ENCODE peak calls at places on chromosome 18, in eight cellular contexts. V is right lobe of liver, U is heart right ventricle, G is GM12864, O is B cell, P is fibroblast of lung, H is upper lobe of left lung, C is mesothelial cell of epicardium. L is an unnamed sample.

GRCh38 chr18:23462876-23463275 is 9.8 kb downstream of the RIOK3 start:
- DNase-seq in V (no peak), U (no peak), G (no peak), O (no peak), P (no peak), H (no peak), C (no peak), L (no peak)

GRCh38 chr18:59454909-59455727 is 96.1 kb upstream of the LMAN1 start:
- DNase-seq in V (no peak), U (peak; percentile 52), G (no peak), O (no peak), P (no peak), H (no peak), C (no peak), L (no peak)

GRCh38 chr18:34528177-34528576 is 181.9 kb upstream of the DTNA start:
- DNase-seq in V (no peak), U (no peak), G (no peak), O (no peak), P (no peak), H (no peak), C (no peak), L (no peak)

GRCh38 chr18:43422483-43422882 is 145.2 kb upstream of the SYT4 start:
- DNase-seq in V (no peak), U (no peak), G (no peak), O (no peak), P (peak; percentile 3), H (no peak), C (no peak), L (no peak)

GRCh38 chr18:22167471-22168151 is 1.8 kb upstream of the GATA6 start:
- DNase-seq in V (peak; percentile 77), U (peak; percentile 32), G (no peak), O (no peak), P (peak; percentile 51), H (peak; percentile 77), C (no peak), L (no peak)

GRCh38 chr18:43442571-43442970 is 165.3 kb upstream of the SYT4 start:
- DNase-seq in V (no peak), U (no peak), G (no peak), O (no peak), P (no peak), H (no peak), C (no peak), L (no peak)

GRCh38 chr18:5303636-5304035 is 8.1 kb upstream of the ZBTB14 start:
- DNase-seq in V (no peak), U (no peak), G (no peak), O (no peak), P (no peak), H (no peak), C (no peak), L (no peak)

GRCh38 chr18:54210463-54210862 is 14.0 kb downstream of the MBD2 start:
- DNase-seq in V (no peak), U (no peak), G (no peak), O (no peak), P (no peak), H (no peak), C (no peak), L (no peak)

GRCh38 chr18:10089881-10090280 is 176.1 kb downstream of the VAPA start:
- DNase-seq in V (no peak), U (no peak), G (no peak), O (no peak), P (no peak), H (no peak), C (no peak), L (no peak)

GRCh38 chr18:23710068-23710527 is 20.8 kb downstream of the LAMA3 start:
- DNase-seq in V (no peak), U (no peak), G (no peak), O (no peak), P (peak; percentile 98), H (peak; percentile 42), C (no peak), L (no peak)

GRCh38 chr18:26089247-26090129 is 925 bp downstream of the SS18 start:
- DNase-seq in V (no peak), U (no peak), G (peak; percentile 16), O (no peak), P (peak; percentile 48), H (no peak), C (no peak), L (no peak)

GRCh38 chr18:53567935-53568574 is 656.4 kb downstream of the MBD2 start:
- DNase-seq in V (no peak), U (no peak), G (peak; percentile 2), O (peak; percentile 39), P (peak; percentile 16), H (no peak), C (no peak), L (peak; percentile 45)

GRCh38 chr18:41389936-41390667 is 564.9 kb upstream of the PIK3C3 start:
- DNase-seq in V (no peak), U (no peak), G (no peak), O (no peak), P (no peak), H (no peak), C (no peak), L (no peak)

GRCh38 chr18:5717241-5717640 is 173.4 kb upstream of the EPB41L3 start:
- DNase-seq in V (no peak), U (no peak), G (no peak), O (no peak), P (no peak), H (no peak), C (no peak), L (no peak)

GRCh38 chr18:361100-361732 is 93.4 kb upstream of the THOC1 start:
- DNase-seq in V (no peak), U (no peak), G (no peak), O (no peak), P (no peak), H (no peak), C (no peak), L (no peak)

GRCh38 chr18:36711014-36711725 is 117.6 kb downstream of the TPGS2 start:
- DNase-seq in V (no peak), U (no peak), G (no peak), O (no peak), P (no peak), H (no peak), C (no peak), L (no peak)

GRCh38 chr18:58391932-58392331 is 237.0 kb downstream of the ALPK2 start:
- DNase-seq in V (no peak), U (no peak), G (no peak), O (no peak), P (no peak), H (no peak), C (no peak), L (no peak)
- TF ChIP-seq CTCF in V (no peak), U (no peak), G (no peak), O (no peak), P (no peak), H (no peak), C (no peak), L (no peak)

DNA sequence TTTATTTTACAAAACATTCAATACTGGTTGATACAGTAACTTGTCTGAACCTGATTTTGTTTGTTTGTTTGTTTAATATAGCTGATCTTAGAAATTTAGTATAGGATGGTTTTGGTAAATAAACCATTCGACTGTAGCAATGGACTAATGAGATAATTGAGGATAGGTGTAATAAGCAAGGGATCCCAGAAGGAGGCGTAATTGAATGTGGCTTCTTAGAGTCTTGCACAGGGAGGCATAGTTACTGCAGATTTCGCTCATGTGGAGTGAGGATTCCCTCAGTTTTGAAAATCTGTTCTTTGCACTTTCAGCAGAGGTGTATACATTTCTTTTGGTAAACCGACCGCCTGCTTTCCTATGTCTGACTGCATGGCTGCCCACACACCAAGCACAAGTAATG is 709.6 kb downstream of the SOCS6 start:
- DNase-seq in V (no peak), U (no peak), G (no peak), O (no peak), P (no peak), H (no peak), C (no peak), L (no peak)
- TF ChIP-seq CTCF in V (no peak), U (no peak), G (no peak), O (no peak), P (no peak), H (no peak), C (no peak), L (no peak)

DNA sequence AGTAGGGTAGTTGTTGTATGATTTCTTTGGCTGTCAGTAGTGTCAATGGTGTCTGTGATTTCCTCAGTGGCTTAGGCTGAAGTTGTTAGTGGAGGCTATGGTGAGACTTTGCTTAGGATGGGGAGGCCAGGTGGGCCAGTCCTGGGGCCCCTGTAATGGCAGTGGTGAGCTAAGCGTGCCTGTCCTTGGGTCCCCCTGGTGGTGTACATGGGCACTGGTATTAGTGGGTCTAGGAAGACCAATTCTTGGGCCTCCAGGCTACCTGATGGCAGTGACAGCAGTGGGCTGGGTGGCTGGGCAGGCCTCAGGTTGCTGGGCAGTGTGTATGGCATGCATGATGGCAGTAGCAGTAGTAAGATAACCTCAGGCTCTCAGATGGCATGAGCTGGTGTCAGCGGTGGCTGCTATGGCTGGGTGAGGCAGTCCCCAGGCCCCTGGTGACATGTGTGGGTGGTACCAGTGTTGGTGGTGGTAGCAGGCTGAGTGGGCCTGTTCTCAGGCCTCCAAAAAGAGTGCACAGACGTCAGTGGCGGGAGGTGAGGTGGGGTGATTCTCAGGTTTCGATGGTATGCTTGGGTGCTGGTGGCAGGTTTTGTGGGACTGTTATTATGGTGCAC is 103.2 kb downstream of the KLHL14 start:
- DNase-seq in V (no peak), U (no peak), G (no peak), O (no peak), P (no peak), H (peak; percentile 22), C (no peak), L (no peak)
- TF ChIP-seq CTCF in V (no peak), U (no peak), G (peak; percentile 53), O (no peak), P (no peak), H (no peak), C (peak; percentile 40), L (no peak)

GRCh38 chr18:49044898-49045297 is 94.1 kb upstream of the SMAD7 start:
- DNase-seq in V (no peak), U (no peak), G (no peak), O (no peak), P (no peak), H (no peak), C (no peak), L (no peak)

GRCh38 chr18:49048361-49048760 is 97.6 kb upstream of the SMAD7 start:
- DNase-seq in V (no peak), U (no peak), G (no peak), O (no peak), P (peak; percentile 68), H (no peak), C (no peak), L (no peak)

GRCh38 chr18:49047540-49047939 is 96.8 kb upstream of the SMAD7 start:
- DNase-seq in V (no peak), U (no peak), G (no peak), O (no peak), P (no peak), H (no peak), C (no peak), L (no peak)

GRCh38 chr18:49046125-49046524 is 95.4 kb upstream of the SMAD7 start:
- DNase-seq in V (no peak), U (no peak), G (no peak), O (no peak), P (no peak), H (no peak), C (no peak), L (no peak)

DNA sequence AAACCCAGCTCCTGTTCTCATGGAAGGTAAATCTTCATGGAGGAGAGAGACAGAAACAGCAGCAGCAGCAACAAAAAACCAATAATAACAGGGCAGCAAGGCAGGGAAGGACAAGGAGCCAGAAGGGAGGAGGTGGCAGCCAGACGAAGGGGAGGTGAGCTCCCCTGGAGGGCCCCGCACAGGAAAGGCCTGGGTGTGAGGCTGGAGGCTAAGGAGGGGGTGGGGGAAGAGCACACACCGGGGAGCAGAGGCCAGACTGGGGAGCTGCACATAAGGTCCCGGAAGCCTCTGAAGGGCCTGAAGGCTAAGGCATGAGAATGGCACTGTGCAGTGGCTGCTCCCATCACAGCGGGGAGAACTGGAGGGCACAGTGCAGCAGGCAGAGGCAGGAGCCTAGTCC is 94.8 kb upstream of the SMAD7 start:
- DNase-seq in V (no peak), U (no peak), G (no peak), O (no peak), P (no peak), H (no peak), C (no peak), L (no peak)
- TF ChIP-seq CTCF in V (no peak), U (no peak), G (no peak), O (no peak), P (no peak), H (no peak), C (no peak), L (no peak)

L was measured in GM20000.